ENCODE peak calls at places on chromosomes 7 and 10, in seven cellular contexts. B is heart right ventricle, L is ascending aorta, O is adrenal gland, K is lower lobe of right lung, E is fibroblast of lung, W is prostate gland. A is an unnamed sample.

GRCh38 chr10:84331091-84331490 is 2.7 kb downstream of the CCSER2 start:
- DNase-seq in B (no peak), L (no peak), O (no peak), K (no peak), E (no peak), W (no peak), A (no peak)

GRCh38 chr10:45155784-45156183 is 155.1 kb downstream of the ZNF22 start:
- DNase-seq in B (no peak), L (no peak), O (no peak), K (no peak), E (no peak), W (no peak), A (no peak)

GRCh38 chr10:110629680-110630191 is 14.4 kb upstream of the RBM20 start:
- DNase-seq in B (no peak), L (peak; percentile 76), O (no peak), K (no peak), E (no peak), W (peak; percentile 31), A (peak; percentile 66)

GRCh38 chr7:44961844-44962482 is 16.9 kb downstream of the MYO1G start:
- DNase-seq in B (no peak), L (no peak), O (no peak), K (no peak), E (no peak), W (no peak), A (peak; percentile 47)

GRCh38 chr7:34430456-34430855 is 227.6 kb upstream of the NPSR1 start:
- DNase-seq in B (no peak), L (no peak), O (peak; percentile 5), K (no peak), E (peak; percentile 48), W (peak; percentile 12), A (no peak)

GRCh38 chr10:58013406-58013805 is 254.3 kb downstream of the IPMK start:
- DNase-seq in B (no peak), L (no peak), O (no peak), K (no peak), E (no peak), W (no peak), A (no peak)

GRCh38 chr10:73581912-73582311 is 9.2 kb downstream of the USP54 start:
- DNase-seq in B (no peak), L (no peak), O (no peak), K (no peak), E (no peak), W (no peak), A (no peak)

GRCh38 chr7:16845746-16846145 is 36.0 kb downstream of the AGR3 start:
- DNase-seq in B (no peak), L (no peak), O (no peak), K (no peak), E (no peak), W (no peak), A (no peak)

GRCh38 chr7:108145401-108145800 is 15.2 kb upstream of the LAMB4 start:
- DNase-seq in B (no peak), L (no peak), O (no peak), K (no peak), E (no peak), W (no peak), A (no peak)

GRCh38 chr7:65731562-65732035 is 141.3 kb upstream of the VKORC1L1 start:
- DNase-seq in B (no peak), L (no peak), O (peak; percentile 8), K (peak; percentile 64), E (peak; percentile 22), W (peak; percentile 28), A (no peak)

GRCh38 chr10:79045566-79046175 is 23.1 kb upstream of the ZMIZ1 start:
- DNase-seq in B (no peak), L (peak; percentile 44), O (no peak), K (peak; percentile 24), E (no peak), W (no peak), A (peak; percentile 21)

GRCh38 chr10:73625004-73625883 is 16.0 kb downstream of the MYOZ1 start:
- DNase-seq in B (peak; percentile 22), L (no peak), O (peak; percentile 23), K (no peak), E (peak; percentile 25), W (peak; percentile 27), A (no peak)

GRCh38 chr10:132383751-132384181 is 13.2 kb upstream of the PWWP2B start:
- DNase-seq in B (no peak), L (no peak), O (no peak), K (peak; percentile 35), E (no peak), W (no peak), A (peak; percentile 41)

GRCh38 chr7:76282344-76283253 is 19.9 kb upstream of the HSPB1 start:
- DNase-seq in B (peak; percentile 59), L (no peak), O (peak; percentile 45), K (no peak), E (no peak), W (no peak), A (no peak)

GRCh38 chr10:96271017-96271815 is at the start of gene BLNK:
- DNase-seq in B (peak; percentile 25), L (peak; percentile 88), O (peak; percentile 68), K (peak; percentile 87), E (peak; percentile 64), W (peak; percentile 96), A (no peak)

GRCh38 chr10:120613180-120613579 is 156.2 kb downstream of the PLPP4 start:
- DNase-seq in B (no peak), L (no peak), O (no peak), K (no peak), E (no peak), W (no peak), A (no peak)

GRCh38 chr10:72291019-72291532 is 17.4 kb downstream of the DDIT4 start:
- DNase-seq in B (no peak), L (no peak), O (no peak), K (no peak), E (no peak), W (no peak), A (no peak)

GRCh38 chr10:103284170-103284569 is 7.2 kb downstream of the INA start:
- DNase-seq in B (no peak), L (no peak), O (no peak), K (no peak), E (peak; percentile 54), W (no peak), A (no peak)

GRCh38 chr7:117325836-117326235 is 3.0 kb upstream of the WNT2 start:
- DNase-seq in B (no peak), L (no peak), O (no peak), K (no peak), E (no peak), W (no peak), A (no peak)

GRCh38 chr10:102648889-102649752 is 4.8 kb downstream of the TRIM8 start:
- DNase-seq in B (no peak), L (no peak), O (no peak), K (peak; percentile 73), E (peak; percentile 46), W (peak; percentile 48), A (peak; percentile 39)

GRCh38 chr10:130188195-130189175 is 52.3 kb downstream of the GLRX3 start:
- DNase-seq in B (no peak), L (no peak), O (no peak), K (no peak), E (no peak), W (no peak), A (no peak)

GRCh38 chr7:140512317-140513000 is 33.2 kb upstream of the MKRN1 start:
- DNase-seq in B (peak; percentile 52), L (no peak), O (peak; percentile 69), K (peak; percentile 65), E (no peak), W (peak; percentile 12), A (no peak)

GRCh38 chr7:105653441-105654005 is 72.2 kb upstream of the EFCAB10 start:
- DNase-seq in B (no peak), L (no peak), O (no peak), K (no peak), E (no peak), W (no peak), A (no peak)

GRCh38 chr7:152025937-152026890 is 740 bp downstream of the GALNT11 start:
- DNase-seq in B (no peak), L (no peak), O (no peak), K (no peak), E (peak; percentile 1), W (no peak), A (no peak)

GRCh38 chr10:86960003-86960862 is 1.8 kb downstream of the SNCG start:
- DNase-seq in B (no peak), L (peak; percentile 83), O (peak; percentile 77), K (peak; percentile 60), E (peak; percentile 74), W (no peak), A (no peak)

GRCh38 chr10:63866075-63866746 is 345.0 kb downstream of the REEP3 start:
- DNase-seq in B (peak; percentile 21), L (no peak), O (peak; percentile 44), K (no peak), E (peak; percentile 58), W (peak; percentile 23), A (no peak)
- H3K4me1 ChIP-seq in B (peaks cover 10% of the 10 kb centered on the region), L (peaks cover 4% of the 10 kb centered on the region), O (no peaks in the 10 kb centered on the region), K (peaks cover 12% of the 10 kb centered on the region), E (no peaks in the 10 kb centered on the region), W (no peaks in the 10 kb centered on the region), A (no peaks in the 10 kb centered on the region)

GRCh38 chr10:27240891-27241639 is 468 bp upstream of the ACBD5 start:
- DNase-seq in B (no peak), L (no peak), O (no peak), K (peak; percentile 69), E (peak; percentile 17), W (peak; percentile 21), A (no peak)
- TF ChIP-seq CTCF in B (no peak), L (no peak), O (no peak), K (no peak), E (no peak), W (no peak), A (no peak)

DNA sequence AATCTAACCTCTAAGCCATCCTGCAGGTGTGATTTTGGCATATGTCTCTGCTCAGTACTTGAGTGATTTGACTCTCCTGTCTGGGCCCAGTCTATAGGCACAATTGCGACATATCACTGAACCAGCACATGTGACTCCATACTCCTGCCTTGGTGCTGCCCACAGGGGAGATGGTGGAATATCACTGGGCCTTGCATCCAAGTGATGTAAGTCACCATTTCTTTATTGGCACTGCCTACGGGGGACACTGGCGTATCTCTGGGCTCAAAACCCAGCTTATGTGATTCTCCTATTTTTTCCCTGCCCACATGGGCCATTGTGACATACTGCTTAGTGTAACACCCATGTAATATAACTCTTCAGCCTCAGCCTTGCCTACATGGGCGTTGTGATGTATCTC is 48.1 kb upstream of the ZNF680 start:
- DNase-seq in B (no peak), L (no peak), O (no peak), K (no peak), E (no peak), W (no peak), A (no peak)
- H3K9me3 ChIP-seq in B (no peaks in the 10 kb centered on the region), L (no peaks in the 10 kb centered on the region), O (no peaks in the 10 kb centered on the region), K (no peaks in the 10 kb centered on the region), E (no peaks in the 10 kb centered on the region), W (no peaks in the 10 kb centered on the region), A (no peaks in the 10 kb centered on the region)

GRCh38 chr7:135184254-135184841 is 13.8 kb upstream of the CYREN start:
- DNase-seq in B (no peak), L (peak; percentile 42), O (no peak), K (no peak), E (no peak), W (no peak), A (no peak)

GRCh38 chr7:135185471-135186260 is 15.2 kb upstream of the CYREN start:
- DNase-seq in B (no peak), L (peak; percentile 54), O (no peak), K (no peak), E (no peak), W (no peak), A (no peak)

GRCh38 chr7:135181929-135182678 is 11.6 kb upstream of the CYREN start:
- DNase-seq in B (no peak), L (peak; percentile 54), O (no peak), K (no peak), E (no peak), W (no peak), A (no peak)

GRCh38 chr7:135181261-135181928 is 10.9 kb upstream of the CYREN start:
- DNase-seq in B (no peak), L (no peak), O (no peak), K (no peak), E (no peak), W (no peak), A (no peak)

GRCh38 chr7:135183478-135183877 is 13.0 kb upstream of the CYREN start:
- DNase-seq in B (no peak), L (peak; percentile 52), O (no peak), K (no peak), E (no peak), W (no peak), A (no peak)
- H3K4me1 ChIP-seq in B (no peaks in the 10 kb centered on the region), L (no peaks in the 10 kb centered on the region), O (no peaks in the 10 kb centered on the region), K (no peaks in the 10 kb centered on the region), E (no peaks in the 10 kb centered on the region), W (no peaks in the 10 kb centered on the region), A (no peaks in the 10 kb centered on the region)